ENCODE peak calls at places on chromosome 5, in ten cellular contexts. One of them, this sample, is unnamed.

GRCh38 chr5:116446356-116447005 is 128.1 kb downstream of the SEMA6A start:
- DNase-seq in CD4-positive, alpha-beta T cell: no peak
- DNase-seq in esophagus squamous epithelium: no peak
- DNase-seq in endodermal cell: peak
- DNase-seq in foreskin fibroblast: no peak
- DNase-seq in thyroid gland: no peak
- DNase-seq in hepatocyte: no peak
- DNase-seq in GM12865: no peak
- DNase-seq in tibial nerve: no peak
- DNase-seq in RWPE2: no peak
- DNase-seq in this sample: no peak

GRCh38 chr5:60143912-60144311 is 250.4 kb upstream of the PDE4D start:
- DNase-seq in CD4-positive, alpha-beta T cell: no peak
- DNase-seq in esophagus squamous epithelium: no peak
- DNase-seq in endodermal cell: peak
- DNase-seq in foreskin fibroblast: no peak
- DNase-seq in thyroid gland: no peak
- DNase-seq in hepatocyte: no peak
- DNase-seq in GM12865: no peak
- DNase-seq in tibial nerve: no peak
- DNase-seq in RWPE2: no peak
- DNase-seq in this sample: no peak

GRCh38 chr5:37668524-37669047 is 171.3 kb downstream of the GDNF start:
- DNase-seq in CD4-positive, alpha-beta T cell: no peak
- DNase-seq in esophagus squamous epithelium: no peak
- DNase-seq in endodermal cell: peak
- DNase-seq in foreskin fibroblast: peak
- DNase-seq in thyroid gland: peak
- DNase-seq in hepatocyte: peak
- DNase-seq in GM12865: no peak
- DNase-seq in tibial nerve: no peak
- DNase-seq in RWPE2: peak
- DNase-seq in this sample: peak

GRCh38 chr5:177605078-177605477 is 5.1 kb downstream of the B4GALT7 start:
- DNase-seq in CD4-positive, alpha-beta T cell: no peak
- DNase-seq in esophagus squamous epithelium: no peak
- DNase-seq in endodermal cell: no peak
- DNase-seq in foreskin fibroblast: no peak
- DNase-seq in thyroid gland: no peak
- DNase-seq in hepatocyte: no peak
- DNase-seq in GM12865: no peak
- DNase-seq in tibial nerve: no peak
- DNase-seq in RWPE2: peak
- DNase-seq in this sample: no peak

GRCh38 chr5:29412979-29413378 is 1780.5 kb upstream of the CDH6 start:
- DNase-seq in CD4-positive, alpha-beta T cell: no peak
- DNase-seq in esophagus squamous epithelium: no peak
- DNase-seq in endodermal cell: no peak
- DNase-seq in foreskin fibroblast: no peak
- DNase-seq in thyroid gland: no peak
- DNase-seq in hepatocyte: no peak
- DNase-seq in GM12865: no peak
- DNase-seq in tibial nerve: no peak
- DNase-seq in RWPE2: no peak
- DNase-seq in this sample: no peak

GRCh38 chr5:2163457-2163856 is 280.7 kb upstream of the IRX4 start:
- DNase-seq in CD4-positive, alpha-beta T cell: no peak
- DNase-seq in esophagus squamous epithelium: no peak
- DNase-seq in endodermal cell: no peak
- DNase-seq in foreskin fibroblast: no peak
- DNase-seq in thyroid gland: no peak
- DNase-seq in hepatocyte: no peak
- DNase-seq in GM12865: no peak
- DNase-seq in tibial nerve: no peak
- DNase-seq in RWPE2: no peak
- DNase-seq in this sample: no peak

GRCh38 chr5:5886812-5887486 is 464.5 kb downstream of the ICE1 start:
- DNase-seq in CD4-positive, alpha-beta T cell: no peak
- DNase-seq in esophagus squamous epithelium: no peak
- DNase-seq in endodermal cell: peak
- DNase-seq in foreskin fibroblast: no peak
- DNase-seq in thyroid gland: peak
- DNase-seq in hepatocyte: peak
- DNase-seq in GM12865: peak
- DNase-seq in tibial nerve: no peak
- DNase-seq in RWPE2: no peak
- DNase-seq in this sample: peak

GRCh38 chr5:117604845-117605244 is 1030.2 kb upstream of the SEMA6A start:
- DNase-seq in CD4-positive, alpha-beta T cell: no peak
- DNase-seq in esophagus squamous epithelium: no peak
- DNase-seq in endodermal cell: no peak
- DNase-seq in foreskin fibroblast: no peak
- DNase-seq in thyroid gland: no peak
- DNase-seq in hepatocyte: no peak
- DNase-seq in GM12865: no peak
- DNase-seq in tibial nerve: no peak
- DNase-seq in RWPE2: no peak
- DNase-seq in this sample: no peak

GRCh38 chr5:117131048-117131679 is 556.5 kb upstream of the SEMA6A start:
- DNase-seq in CD4-positive, alpha-beta T cell: no peak
- DNase-seq in esophagus squamous epithelium: no peak
- DNase-seq in endodermal cell: no peak
- DNase-seq in foreskin fibroblast: no peak
- DNase-seq in thyroid gland: no peak
- DNase-seq in hepatocyte: no peak
- DNase-seq in GM12865: peak
- DNase-seq in tibial nerve: no peak
- DNase-seq in RWPE2: no peak
- DNase-seq in this sample: no peak

GRCh38 chr5:119347996-119348395 is 7.8 kb upstream of the TNFAIP8 start:
- DNase-seq in CD4-positive, alpha-beta T cell: no peak
- DNase-seq in esophagus squamous epithelium: no peak
- DNase-seq in endodermal cell: no peak
- DNase-seq in foreskin fibroblast: peak
- DNase-seq in thyroid gland: no peak
- DNase-seq in hepatocyte: no peak
- DNase-seq in GM12865: no peak
- DNase-seq in tibial nerve: no peak
- DNase-seq in RWPE2: no peak
- DNase-seq in this sample: no peak

GRCh38 chr5:83528439-83528769 is 56.9 kb downstream of the VCAN start:
- DNase-seq in CD4-positive, alpha-beta T cell: no peak
- DNase-seq in esophagus squamous epithelium: no peak
- DNase-seq in endodermal cell: no peak
- DNase-seq in foreskin fibroblast: no peak
- DNase-seq in thyroid gland: no peak
- DNase-seq in hepatocyte: no peak
- DNase-seq in GM12865: no peak
- DNase-seq in tibial nerve: no peak
- DNase-seq in RWPE2: no peak
- DNase-seq in this sample: no peak

GRCh38 chr5:61669531-61669930 is 337.5 kb downstream of the ZSWIM6 start:
- DNase-seq in CD4-positive, alpha-beta T cell: no peak
- DNase-seq in esophagus squamous epithelium: no peak
- DNase-seq in endodermal cell: no peak
- DNase-seq in foreskin fibroblast: no peak
- DNase-seq in thyroid gland: no peak
- DNase-seq in hepatocyte: no peak
- DNase-seq in GM12865: no peak
- DNase-seq in tibial nerve: no peak
- DNase-seq in RWPE2: no peak
- DNase-seq in this sample: no peak

GRCh38 chr5:159061834-159062530 is 37.7 kb downstream of the EBF1 start:
- DNase-seq in CD4-positive, alpha-beta T cell: no peak
- DNase-seq in esophagus squamous epithelium: no peak
- DNase-seq in endodermal cell: peak
- DNase-seq in foreskin fibroblast: no peak
- DNase-seq in thyroid gland: no peak
- DNase-seq in hepatocyte: no peak
- DNase-seq in GM12865: no peak
- DNase-seq in tibial nerve: no peak
- DNase-seq in RWPE2: no peak
- DNase-seq in this sample: no peak

GRCh38 chr5:152619756-152620155 is 214.7 kb upstream of the NMUR2 start:
- DNase-seq in CD4-positive, alpha-beta T cell: no peak
- DNase-seq in esophagus squamous epithelium: no peak
- DNase-seq in endodermal cell: no peak
- DNase-seq in foreskin fibroblast: no peak
- DNase-seq in thyroid gland: no peak
- DNase-seq in hepatocyte: no peak
- DNase-seq in GM12865: no peak
- DNase-seq in tibial nerve: no peak
- DNase-seq in RWPE2: no peak
- DNase-seq in this sample: no peak

GRCh38 chr5:80754900-80755299 is 100.1 kb upstream of the DHFR start:
- DNase-seq in CD4-positive, alpha-beta T cell: no peak
- DNase-seq in esophagus squamous epithelium: no peak
- DNase-seq in endodermal cell: no peak
- DNase-seq in foreskin fibroblast: peak
- DNase-seq in thyroid gland: no peak
- DNase-seq in hepatocyte: no peak
- DNase-seq in GM12865: peak
- DNase-seq in tibial nerve: no peak
- DNase-seq in RWPE2: no peak
- DNase-seq in this sample: no peak

GRCh38 chr5:113052041-113052795 is 75.6 kb downstream of the DCP2 start:
- DNase-seq in CD4-positive, alpha-beta T cell: no peak
- DNase-seq in esophagus squamous epithelium: no peak
- DNase-seq in endodermal cell: no peak
- DNase-seq in foreskin fibroblast: peak
- DNase-seq in thyroid gland: no peak
- DNase-seq in hepatocyte: no peak
- DNase-seq in GM12865: no peak
- DNase-seq in tibial nerve: no peak
- DNase-seq in RWPE2: no peak
- DNase-seq in this sample: no peak

GRCh38 chr5:145829708-145830361 is 5.3 kb downstream of the PRELID2 start:
- DNase-seq in CD4-positive, alpha-beta T cell: no peak
- DNase-seq in esophagus squamous epithelium: no peak
- DNase-seq in endodermal cell: no peak
- DNase-seq in foreskin fibroblast: peak
- DNase-seq in thyroid gland: no peak
- DNase-seq in hepatocyte: no peak
- DNase-seq in GM12865: no peak
- DNase-seq in tibial nerve: no peak
- DNase-seq in RWPE2: no peak
- DNase-seq in this sample: peak

GRCh38 chr5:167208911-167209310 is 1082.5 kb upstream of the WWC1 start:
- DNase-seq in CD4-positive, alpha-beta T cell: no peak
- DNase-seq in esophagus squamous epithelium: no peak
- DNase-seq in endodermal cell: no peak
- DNase-seq in foreskin fibroblast: no peak
- DNase-seq in thyroid gland: no peak
- DNase-seq in hepatocyte: no peak
- DNase-seq in GM12865: no peak
- DNase-seq in tibial nerve: no peak
- DNase-seq in RWPE2: no peak
- DNase-seq in this sample: no peak

GRCh38 chr5:112372543-112372942 is 46.5 kb downstream of the EPB41L4A start:
- DNase-seq in CD4-positive, alpha-beta T cell: no peak
- DNase-seq in esophagus squamous epithelium: no peak
- DNase-seq in endodermal cell: no peak
- DNase-seq in foreskin fibroblast: no peak
- DNase-seq in thyroid gland: no peak
- DNase-seq in hepatocyte: no peak
- DNase-seq in GM12865: no peak
- DNase-seq in tibial nerve: no peak
- DNase-seq in RWPE2: no peak
- DNase-seq in this sample: no peak

GRCh38 chr5:180332051-180332517 is 21.1 kb downstream of the GFPT2 start:
- DNase-seq in CD4-positive, alpha-beta T cell: no peak
- DNase-seq in esophagus squamous epithelium: no peak
- DNase-seq in endodermal cell: peak
- DNase-seq in foreskin fibroblast: peak
- DNase-seq in thyroid gland: no peak
- DNase-seq in hepatocyte: no peak
- DNase-seq in GM12865: no peak
- DNase-seq in tibial nerve: no peak
- DNase-seq in RWPE2: peak
- DNase-seq in this sample: no peak
- TF ChIP-seq CTCF in CD4-positive, alpha-beta T cell: no peak
- TF ChIP-seq CTCF in esophagus squamous epithelium: no peak
- TF ChIP-seq CTCF in endodermal cell: peak
- TF ChIP-seq CTCF in foreskin fibroblast: no peak
- TF ChIP-seq CTCF in thyroid gland: no peak
- TF ChIP-seq CTCF in hepatocyte: peak
- TF ChIP-seq CTCF in GM12865: no peak
- TF ChIP-seq CTCF in tibial nerve: no peak
- TF ChIP-seq CTCF in RWPE2: peak
- TF ChIP-seq CTCF in this sample: no peak

GRCh38 chr5:180860273-180860886 is 696 bp downstream of the ZFP62 start:
- DNase-seq in CD4-positive, alpha-beta T cell: peak
- DNase-seq in esophagus squamous epithelium: no peak
- DNase-seq in endodermal cell: peak
- DNase-seq in foreskin fibroblast: peak
- DNase-seq in thyroid gland: peak
- DNase-seq in hepatocyte: peak
- DNase-seq in GM12865: peak
- DNase-seq in tibial nerve: no peak
- DNase-seq in RWPE2: no peak
- DNase-seq in this sample: peak
- TF ChIP-seq CTCF in CD4-positive, alpha-beta T cell: no peak
- TF ChIP-seq CTCF in esophagus squamous epithelium: no peak
- TF ChIP-seq CTCF in endodermal cell: peak
- TF ChIP-seq CTCF in foreskin fibroblast: peak
- TF ChIP-seq CTCF in thyroid gland: peak
- TF ChIP-seq CTCF in hepatocyte: peak
- TF ChIP-seq CTCF in GM12865: peak
- TF ChIP-seq CTCF in tibial nerve: no peak
- TF ChIP-seq CTCF in RWPE2: peak
- TF ChIP-seq CTCF in this sample: no peak

GRCh38 chr5:154868702-154869101 is 10.3 kb downstream of the CNOT8 start:
- DNase-seq in CD4-positive, alpha-beta T cell: no peak
- DNase-seq in esophagus squamous epithelium: no peak
- DNase-seq in endodermal cell: peak
- DNase-seq in foreskin fibroblast: peak
- DNase-seq in thyroid gland: peak
- DNase-seq in hepatocyte: peak
- DNase-seq in GM12865: no peak
- DNase-seq in tibial nerve: no peak
- DNase-seq in RWPE2: no peak
- DNase-seq in this sample: no peak
- TF ChIP-seq CTCF in CD4-positive, alpha-beta T cell: peak
- TF ChIP-seq CTCF in esophagus squamous epithelium: no peak
- TF ChIP-seq CTCF in endodermal cell: peak
- TF ChIP-seq CTCF in foreskin fibroblast: peak
- TF ChIP-seq CTCF in thyroid gland: peak
- TF ChIP-seq CTCF in hepatocyte: peak
- TF ChIP-seq CTCF in GM12865: no peak
- TF ChIP-seq CTCF in tibial nerve: no peak
- TF ChIP-seq CTCF in RWPE2: peak
- TF ChIP-seq CTCF in this sample: no peak

DNA sequence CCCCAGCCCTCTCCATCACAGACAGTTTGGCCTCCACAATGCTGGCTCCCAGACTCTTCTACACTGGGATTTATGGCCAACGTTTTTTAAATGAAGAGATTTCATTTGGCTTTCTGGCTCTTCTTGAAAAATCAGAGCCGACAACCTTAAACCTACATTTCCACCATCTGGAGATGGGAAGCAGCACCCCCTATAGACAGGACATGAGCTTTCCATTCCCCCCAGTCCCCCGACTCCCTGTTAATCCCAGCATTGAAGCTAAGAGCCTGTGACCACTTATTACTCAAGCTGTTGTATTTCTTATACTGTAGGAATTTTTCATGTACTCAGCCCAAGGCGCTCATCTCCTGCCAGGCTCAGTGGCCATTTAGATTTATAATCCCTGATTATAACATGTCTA is 34.0 kb upstream of the AFAP1L1 start:
- DNase-seq in CD4-positive, alpha-beta T cell: no peak
- DNase-seq in esophagus squamous epithelium: no peak
- DNase-seq in endodermal cell: peak
- DNase-seq in foreskin fibroblast: peak
- DNase-seq in thyroid gland: no peak
- DNase-seq in hepatocyte: no peak
- DNase-seq in GM12865: no peak
- DNase-seq in tibial nerve: no peak
- DNase-seq in RWPE2: no peak
- DNase-seq in this sample: no peak
- TF ChIP-seq CTCF in CD4-positive, alpha-beta T cell: no peak
- TF ChIP-seq CTCF in esophagus squamous epithelium: no peak
- TF ChIP-seq CTCF in endodermal cell: peak
- TF ChIP-seq CTCF in foreskin fibroblast: peak
- TF ChIP-seq CTCF in thyroid gland: no peak
- TF ChIP-seq CTCF in hepatocyte: no peak
- TF ChIP-seq CTCF in GM12865: no peak
- TF ChIP-seq CTCF in tibial nerve: no peak
- TF ChIP-seq CTCF in RWPE2: no peak
- TF ChIP-seq CTCF in this sample: peak